ENCODE peak calls at places on chromosomes 7 and 10, in four cellular contexts. K is K562, W is HEK293T, F is GM12878. P is an unnamed sample.

GRCh38 chr7:151579642-151580041 is 59.9 kb upstream of the RHEB start:
- DNase-seq in K (no peak), W (no peak), F (no peak), P (no peak)

GRCh38 chr10:30819306-30820190 is 190.0 kb upstream of the LYZL2 start:
- DNase-seq in K (no peak), W (no peak), F (no peak), P (no peak)

GRCh38 chr7:101677421-101678137 is 48.5 kb upstream of the MYL10 start:
- DNase-seq in K (peak), W (no peak), F (no peak), P (no peak)

GRCh38 chr10:43040482-43041256 is 36.2 kb upstream of the RET start:
- DNase-seq in K (no peak), W (no peak), F (no peak), P (no peak)

GRCh38 chr7:139127648-139128047 is 18.1 kb upstream of the ZC3HAV1 start:
- DNase-seq in K (no peak), W (no peak), F (no peak), P (no peak)

GRCh38 chr10:61975107-61975932 is 73.8 kb downstream of the ARID5B start:
- DNase-seq in K (no peak), W (no peak), F (no peak), P (no peak)

GRCh38 chr10:71457908-71458307 is 61.2 kb downstream of the CDH23 start:
- DNase-seq in K (no peak), W (no peak), F (no peak), P (no peak)

GRCh38 chr7:6443372-6443941 is 4.3 kb downstream of the DAGLB start:
- DNase-seq in K (no peak), W (no peak), F (no peak), P (peak)

GRCh38 chr7:69036301-69036700 is 562.0 kb upstream of the AUTS2 start:
- DNase-seq in K (no peak), W (no peak), F (no peak), P (no peak)

GRCh38 chr7:127650842-127651555 is 995 bp upstream of the SND1 start:
- DNase-seq in K (no peak), W (peak), F (no peak), P (no peak)

GRCh38 chr7:20797174-20798080 is 10.7 kb upstream of the SP8 start:
- DNase-seq in K (no peak), W (peak), F (no peak), P (no peak)

GRCh38 chr7:34748244-34749039 is 90.4 kb downstream of the NPSR1 start:
- DNase-seq in K (no peak), W (no peak), F (no peak), P (peak)

GRCh38 chr10:92880233-92880861 is 32.0 kb downstream of the EXOC6 start:
- DNase-seq in K (no peak), W (peak), F (no peak), P (peak)

GRCh38 chr10:106479619-106480018 is 684.9 kb downstream of the SORCS1 start:
- DNase-seq in K (no peak), W (no peak), F (no peak), P (no peak)

GRCh38 chr7:95331004-95331337 is 6.6 kb upstream of the PON1 start:
- DNase-seq in K (no peak), W (no peak), F (no peak), P (no peak)

GRCh38 chr7:151570366-151570915 is 50.7 kb upstream of the RHEB start:
- DNase-seq in K (no peak), W (no peak), F (no peak), P (no peak)

GRCh38 chr7:11473807-11474424 is 358.1 kb downstream of the THSD7A start:
- DNase-seq in K (no peak), W (no peak), F (no peak), P (no peak)

GRCh38 chr10:106935978-106936451 is 228.5 kb downstream of the SORCS1 start:
- DNase-seq in K (no peak), W (no peak), F (peak), P (no peak)

GRCh38 chr10:51425431-51425830 is 274.0 kb downstream of the CSTF2T start:
- DNase-seq in K (no peak), W (no peak), F (no peak), P (no peak)

GRCh38 chr7:30142710-30143109 is 7.9 kb downstream of the MTURN start:
- DNase-seq in K (no peak), W (no peak), F (no peak), P (peak)

GRCh38 chr7:100888988-100889760 is at the start of gene UFSP1:
- DNase-seq in K (peak), W (peak), F (no peak), P (no peak)

GRCh38 chr7:81299272-81299671 is 380.4 kb upstream of the SEMA3C start:
- DNase-seq in K (no peak), W (peak), F (no peak), P (no peak)

GRCh38 chr7:18566829-18567228 is 71.3 kb downstream of the HDAC9 start:
- DNase-seq in K (no peak), W (no peak), F (peak), P (no peak)

GRCh38 chr10:5968681-5969453 is 8.5 kb downstream of the IL15RA start:
- DNase-seq in K (no peak), W (no peak), F (no peak), P (peak)

GRCh38 chr7:6479067-6479466 is 31.3 kb upstream of the DAGLB start:
- DNase-seq in K (no peak), W (no peak), F (no peak), P (no peak)

GRCh38 chr7:114209968-114210367 is 204.6 kb upstream of the FOXP2 start:
- DNase-seq in K (no peak), W (no peak), F (no peak), P (no peak)

GRCh38 chr7:1942026-1942703 is 272.1 kb downstream of the ELFN1 start:
- DNase-seq in K (no peak), W (no peak), F (no peak), P (no peak)
- TF ChIP-seq TARDBP in K (no peak), W (no peak), F (no peak), P (no peak)

GRCh38 chr10:46305986-46306385 is 19.2 kb downstream of the ANTXRL start:
- DNase-seq in K (no peak), W (no peak), F (no peak), P (no peak)

GRCh38 chr10:46307281-46308112 is 20.7 kb downstream of the ANTXRL start:
- DNase-seq in K (no peak), W (no peak), F (no peak), P (no peak)

GRCh38 chr10:46304671-46305429 is 18.1 kb downstream of the ANTXRL start:
- DNase-seq in K (no peak), W (no peak), F (no peak), P (no peak)

GRCh38 chr10:46306550-46307184 is 19.9 kb downstream of the ANTXRL start:
- DNase-seq in K (no peak), W (no peak), F (no peak), P (no peak)

DNA sequence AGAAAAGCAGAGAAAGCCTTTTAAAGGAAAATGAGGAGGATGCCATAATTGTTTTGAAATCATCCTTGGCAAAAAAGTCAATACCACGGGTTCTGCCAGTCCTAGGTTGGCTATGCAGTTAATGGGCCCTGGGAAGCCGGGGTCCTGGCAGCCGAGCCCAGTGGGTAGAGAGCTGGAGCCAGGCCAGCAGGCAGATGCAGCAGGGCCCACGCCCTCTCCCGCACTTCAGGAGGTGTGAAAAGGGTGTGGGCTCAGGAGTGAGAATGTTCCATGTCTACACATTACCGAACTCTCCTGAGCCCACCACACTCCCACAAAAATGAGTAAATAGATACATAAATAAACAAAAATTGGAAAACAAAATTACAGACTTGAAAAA is 18.6 kb downstream of the ANTXRL start:
- DNase-seq in K (no peak), W (no peak), F (no peak), P (no peak)
- TF ChIP-seq TARDBP in K (no peak), W (no peak), F (no peak), P (no peak)

DNA sequence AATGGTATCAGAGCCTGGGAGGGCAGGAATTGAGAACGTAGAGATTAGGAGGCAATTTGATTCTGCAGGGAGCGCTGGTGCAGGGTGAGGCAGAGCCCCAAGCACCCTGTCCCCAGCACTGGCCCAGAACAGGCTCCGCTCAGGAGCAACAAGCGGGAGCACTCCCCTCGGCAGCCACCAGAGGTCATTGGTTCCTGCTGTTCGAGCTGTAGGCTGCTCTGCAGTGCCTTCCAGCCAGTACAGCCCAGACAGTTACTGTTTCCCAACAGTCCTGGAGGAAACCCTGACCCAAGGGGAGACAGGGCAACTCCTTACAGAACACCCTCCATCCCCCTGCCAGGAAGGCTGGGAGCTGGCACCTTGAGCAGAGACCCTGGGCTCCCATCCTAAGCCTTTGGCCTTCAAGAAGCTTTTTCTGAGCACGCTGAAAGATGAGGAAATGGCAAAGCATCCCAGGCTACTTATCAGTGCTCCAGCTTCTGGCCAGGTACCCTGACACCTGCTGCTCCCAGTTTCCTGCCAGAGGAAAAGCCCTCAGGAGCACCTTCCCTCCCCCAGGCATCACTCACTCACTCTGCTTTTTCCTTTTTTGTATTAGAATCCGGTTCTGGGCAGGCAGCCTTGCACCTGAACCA is 71.2 kb upstream of the EFCAB10 start:
- DNase-seq in K (peak), W (peak), F (no peak), P (peak)
- TF ChIP-seq TARDBP in K (no peak), W (no peak), F (no peak), P (no peak)

GRCh38 chr10:96473866-96474265 is 39.9 kb downstream of the TLL2 start:
- DNase-seq in K (no peak), W (no peak), F (no peak), P (no peak)

GRCh38 chr10:96482815-96483588 is 30.7 kb downstream of the TLL2 start:
- DNase-seq in K (peak), W (no peak), F (no peak), P (no peak)

DNA sequence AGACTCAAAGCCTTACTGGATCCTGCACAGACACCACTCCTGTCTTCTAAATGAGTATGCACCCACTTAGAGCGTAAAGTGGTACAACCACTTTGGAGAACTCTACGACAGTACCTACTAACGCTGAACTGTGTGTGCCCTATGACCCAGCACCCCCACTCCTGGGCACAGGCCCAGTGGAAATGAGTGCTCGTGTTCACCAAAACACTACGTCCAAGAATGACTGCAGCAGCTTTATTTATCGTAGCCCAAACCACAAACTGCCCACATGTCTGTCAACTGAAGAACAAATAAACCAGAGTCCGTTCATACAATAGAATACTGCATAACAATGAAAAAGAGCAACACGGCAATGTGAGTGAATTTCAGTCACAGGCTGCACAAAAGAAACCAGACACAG is 35.4 kb downstream of the TLL2 start:
- DNase-seq in K (no peak), W (no peak), F (no peak), P (no peak)
- TF ChIP-seq TARDBP in K (no peak), W (no peak), F (no peak), P (no peak)

DNA sequence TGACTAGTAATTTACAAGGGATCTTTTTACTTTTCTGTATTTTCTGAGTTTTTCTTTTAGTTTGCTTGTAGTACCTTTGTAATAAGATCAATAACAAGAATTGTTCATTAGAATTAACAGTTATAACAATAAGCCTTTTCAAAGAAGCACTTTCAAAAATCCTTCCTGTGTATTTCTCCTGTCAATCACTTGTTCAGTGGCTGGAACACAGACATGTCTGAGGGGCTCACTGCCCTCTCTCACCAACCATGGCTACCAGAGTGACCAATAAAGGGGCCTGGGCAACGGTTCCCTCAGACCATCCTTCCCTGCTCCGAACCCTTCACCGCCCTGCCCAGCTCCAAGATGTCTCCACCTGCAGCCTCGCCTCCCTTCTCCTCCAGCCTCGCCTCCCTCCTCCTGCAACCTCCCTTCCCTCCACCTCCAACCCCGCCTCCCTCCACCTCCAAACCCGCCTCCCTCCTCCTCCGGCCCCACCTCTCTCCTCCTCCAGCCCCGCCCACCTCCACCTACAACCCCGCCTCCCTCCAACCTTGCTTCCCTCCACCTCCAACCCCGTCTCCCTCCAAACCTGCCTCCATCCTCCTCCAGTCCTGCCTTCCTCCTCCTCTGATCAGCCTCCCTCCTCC is 353.4 kb downstream of the TNS3 start:
- DNase-seq in K (peak), W (peak), F (no peak), P (no peak)
- TF ChIP-seq TARDBP in K (no peak), W (no peak), F (no peak), P (no peak)

GRCh38 chr10:87850742-87851205 is 12.6 kb downstream of the KLLN start:
- DNase-seq in K (peak), W (peak), F (no peak), P (peak)
- TF ChIP-seq TARDBP in K (no peak), W (no peak), F (no peak), P (no peak)

DNA sequence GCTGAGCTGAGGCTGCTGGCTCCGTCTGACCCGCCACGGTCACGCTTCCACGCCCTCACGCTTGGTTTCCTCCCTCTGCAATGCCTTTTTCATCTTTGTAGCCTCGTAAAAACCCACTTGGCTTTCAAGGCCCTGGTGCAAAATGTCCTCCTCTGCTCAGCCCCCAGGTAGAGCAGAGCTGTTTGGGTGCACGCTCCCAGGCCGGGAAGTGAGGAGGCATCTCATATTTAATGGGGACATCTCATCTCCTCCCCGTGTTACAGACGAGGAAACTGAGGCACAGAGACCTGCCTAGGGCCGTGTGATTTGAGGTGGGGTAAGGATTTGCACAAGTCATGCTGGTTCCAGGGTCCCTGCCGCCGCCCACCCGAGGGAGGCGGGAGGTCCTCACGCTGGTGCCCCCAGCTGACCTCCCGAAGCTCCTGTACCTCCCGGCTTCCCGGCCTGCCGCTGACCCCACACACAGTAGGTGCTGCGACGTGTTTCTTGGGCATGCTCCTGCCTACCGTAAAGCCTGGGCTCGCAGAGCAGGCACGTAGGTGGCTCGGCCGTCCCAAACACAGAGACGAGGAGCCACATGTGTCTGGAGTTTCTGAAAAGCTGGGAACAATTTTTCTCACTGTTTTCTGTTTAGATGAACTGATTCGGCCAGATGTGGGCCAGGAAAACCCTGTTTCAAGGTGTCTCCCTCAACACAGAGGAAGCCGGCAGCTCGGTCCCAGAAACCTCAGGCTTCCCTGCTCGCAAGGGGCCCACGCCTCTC is 11.5 kb downstream of the FOXL3 start:
- DNase-seq in K (no peak), W (no peak), F (no peak), P (no peak)
- TF ChIP-seq TARDBP in K (no peak), W (no peak), F (no peak), P (no peak)

DNA sequence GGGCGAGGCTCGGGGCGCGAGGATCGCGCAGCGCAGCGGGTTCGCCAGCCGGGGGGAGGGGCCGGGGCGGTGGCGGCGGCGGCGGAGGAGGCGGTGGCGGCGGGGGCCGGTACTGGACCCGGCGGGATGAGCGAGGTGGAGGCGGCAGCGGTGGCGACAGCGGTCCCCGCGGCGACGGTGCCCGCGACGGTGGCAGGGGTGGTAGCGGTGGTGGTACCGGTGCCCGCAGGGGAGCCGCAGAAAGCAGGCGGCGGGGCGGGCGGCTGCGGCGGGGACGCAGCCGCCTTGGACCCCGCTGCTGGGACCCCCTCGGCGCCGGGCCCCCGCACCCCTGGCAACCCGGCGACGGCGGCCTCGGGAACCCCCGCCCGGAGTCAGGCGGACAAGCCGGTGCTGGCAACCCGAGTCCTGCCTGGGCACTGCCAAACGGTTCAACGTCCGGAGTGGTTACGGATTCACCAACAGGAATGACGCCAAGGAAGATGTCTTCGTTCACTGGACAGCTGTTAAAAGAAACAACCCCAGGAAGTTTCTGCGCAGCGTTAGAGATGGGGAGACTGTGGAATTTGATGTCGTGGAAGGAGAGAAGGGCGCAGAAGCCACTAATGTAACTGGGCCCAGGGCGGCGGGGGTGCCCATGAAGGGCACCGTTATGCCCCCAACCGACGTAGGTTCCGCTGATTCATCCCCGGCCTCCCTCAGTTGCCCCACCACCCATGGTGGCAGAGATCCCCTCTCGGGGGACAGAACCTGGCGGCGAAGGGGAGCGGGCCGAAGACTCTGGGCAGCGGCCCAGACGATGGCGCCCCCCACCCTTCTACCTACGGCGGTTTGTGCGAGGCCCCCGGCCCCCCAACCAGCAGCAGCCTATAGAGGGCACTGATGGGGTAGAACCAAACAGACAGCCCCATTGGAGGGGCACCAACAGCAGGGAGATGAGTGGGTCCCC is 100.3 kb upstream of the CPXM2 start:
- DNase-seq in K (no peak), W (no peak), F (no peak), P (no peak)
- TF ChIP-seq TARDBP in K (no peak), W (no peak), F (no peak), P (no peak)

DNA sequence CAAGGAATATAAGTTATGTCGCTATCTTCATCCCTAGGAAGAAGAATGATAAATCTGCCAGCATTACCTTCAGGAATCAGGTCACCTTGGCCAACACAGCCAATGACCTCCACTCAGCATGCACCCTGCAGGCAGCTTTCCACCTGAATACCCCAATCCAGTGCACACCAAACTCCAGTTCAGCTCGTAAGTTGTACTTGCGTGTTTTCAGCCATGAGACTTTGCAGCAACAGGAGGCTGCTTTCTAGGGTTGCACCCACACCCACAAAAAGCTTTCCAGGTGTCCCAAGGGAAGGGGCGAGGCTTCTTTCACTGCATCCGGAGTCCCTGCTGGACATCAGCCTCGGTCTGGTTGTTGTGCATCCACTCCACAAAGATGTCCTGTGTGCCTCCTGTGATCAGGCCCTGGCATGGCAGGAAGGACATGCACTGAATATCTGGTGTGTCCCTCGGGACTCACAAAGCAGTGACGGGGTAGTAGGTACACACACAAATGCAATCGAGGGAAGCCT is 282.9 kb downstream of the GRID1 start:
- DNase-seq in K (no peak), W (no peak), F (no peak), P (no peak)
- TF ChIP-seq TARDBP in K (no peak), W (no peak), F (no peak), P (no peak)